ENCODE peak calls at places on chromosomes 4 and X, in nine cellular contexts. R is adrenal gland, V is A549, D is IMR-90, E is Peyer's patch, N is tibial nerve, G is GM12878, K is heart left ventricle, P is prostate gland. M is an unnamed sample. For H3K4me1, the result is how much of the 10 kb centered on the place peaks cover.

GRCh38 chrX:70806081-70806480 is 102.4 kb downstream of the TEX11 start:
- DNase-seq in D (no peak), G (no peak), N (no peak), R (no peak), E (no peak), V (no peak), P (no peak), K (no peak), M (no peak)

GRCh38 chr4:122775039-122775438 is 42.5 kb downstream of the BBS12 start:
- DNase-seq in V (no peak), P (no peak), K (no peak), E (no peak), N (no peak), G (no peak), R (no peak), D (no peak), M (no peak)

GRCh38 chr4:153233761-153234371 is 29.6 kb downstream of the TRIM2 start:
- DNase-seq in G (no peak), P (peak), R (peak), V (peak), K (no peak), D (peak), N (no peak), E (no peak), M (no peak)

GRCh38 chr4:157014621-157015591 is 43.3 kb upstream of the PDGFC start:
- DNase-seq in N (no peak), P (no peak), E (no peak), R (no peak), D (peak), V (no peak), K (no peak), G (no peak), M (no peak)

GRCh38 chrX:43405191-43405590 is 250.9 kb upstream of the MAOA start:
- DNase-seq in D (no peak), P (no peak), K (no peak), V (no peak), E (no peak), R (no peak), G (no peak), N (no peak), M (no peak)

GRCh38 chr4:134147941-134148340 is 53.6 kb downstream of the PABPC4L start:
- DNase-seq in R (no peak), N (no peak), V (no peak), P (no peak), G (no peak), E (no peak), D (no peak), K (no peak), M (no peak)

GRCh38 chr4:2252530-2252924 is 9.4 kb downstream of the MXD4 start:
- DNase-seq in G (no peak), D (no peak), R (no peak), N (no peak), P (peak), K (peak), V (no peak), E (peak), M (peak)

GRCh38 chr4:55028196-55028595 is 97.2 kb downstream of the KDR start:
- DNase-seq in V (no peak), E (no peak), P (no peak), R (no peak), N (no peak), G (no peak), K (no peak), D (no peak), M (no peak)

GRCh38 chrX:34884693-34885277 is 57.8 kb upstream of the FAM47B start:
- DNase-seq in N (no peak), R (peak), G (no peak), P (no peak), E (no peak), V (peak), D (peak), K (no peak), M (no peak)

GRCh38 chrX:139881572-139881971 is 51.3 kb downstream of the ATP11C start:
- DNase-seq in D (peak), R (no peak), N (no peak), E (no peak), V (no peak), G (no peak), P (no peak), K (no peak), M (no peak)

GRCh38 chrX:130539721-130540321 is 138.0 kb downstream of the RBMX2 start:
- DNase-seq in N (no peak), P (peak), K (peak), G (no peak), R (peak), D (peak), V (peak), E (peak), M (no peak)

GRCh38 chrX:131970347-131970746 is 52.8 kb upstream of the STK26 start:
- DNase-seq in N (no peak), R (no peak), E (no peak), D (no peak), V (no peak), G (no peak), K (no peak), P (no peak), M (no peak)

GRCh38 chr4:24799544-24800272 is 4.3 kb downstream of the SOD3 start:
- DNase-seq in E (no peak), K (no peak), N (no peak), R (no peak), V (no peak), D (no peak), P (no peak), G (no peak), M (no peak)

GRCh38 chr4:119785963-119786362 is 157.4 kb upstream of the PDE5A start:
- DNase-seq in V (no peak), P (peak), D (peak), R (peak), K (no peak), G (no peak), E (no peak), N (no peak), M (no peak)

GRCh38 chr4:169620846-169621228 is 459 bp downstream of the CLCN3 start:
- DNase-seq in D (no peak), G (no peak), N (no peak), K (no peak), P (no peak), V (peak), E (no peak), R (peak), M (no peak)

GRCh38 chr4:118826723-118827444 is 9.0 kb downstream of the SEC24D start:
- DNase-seq in K (no peak), R (no peak), N (no peak), G (no peak), E (no peak), P (no peak), V (no peak), D (no peak), M (no peak)

GRCh38 chrX:71144651-71145050 is at the start of gene NLGN3:
- DNase-seq in G (no peak), V (no peak), E (no peak), N (no peak), K (no peak), D (no peak), P (no peak), R (no peak), M (no peak)

GRCh38 chrX:9342581-9343051 is 122.2 kb upstream of the TBL1X start:
- DNase-seq in V (peak), D (peak), E (peak), N (peak), K (peak), G (no peak), R (peak), P (peak), M (peak)
- H3K4me3 ChIP-seq in V (peak), D (no peak), E (no peak), N (no peak), K (peak), G (no peak), R (no peak), P (no peak), M (no peak)

GRCh38 chr4:146521543-146522097 is at the start of gene SLC10A7:
- DNase-seq in N (peak), G (peak), P (peak), K (peak), V (peak), E (peak), D (peak), R (peak), M (peak)
- TF ChIP-seq POLR2A in N (no peak), G (peak), P (no peak), K (no peak), V (no peak), E (no peak), D (no peak), R (no peak), M (no peak)

GRCh38 chrX:108225456-108225730 is 133.8 kb downstream of the ATG4A start:
- DNase-seq in N (no peak), K (no peak), E (no peak), V (no peak), P (no peak), D (no peak), G (no peak), R (no peak), M (no peak)

GRCh38 chrX:108224218-108224617 is 132.6 kb downstream of the ATG4A start:
- DNase-seq in K (no peak), R (no peak), V (no peak), N (no peak), D (no peak), E (no peak), P (no peak), G (no peak), M (no peak)

GRCh38 chrX:108221481-108221880 is 129.9 kb downstream of the ATG4A start:
- DNase-seq in K (no peak), P (no peak), G (no peak), V (no peak), N (no peak), D (no peak), R (no peak), E (no peak), M (no peak)

GRCh38 chrX:108223606-108224005 is 132.0 kb downstream of the ATG4A start:
- DNase-seq in D (no peak), K (no peak), P (no peak), E (no peak), V (no peak), G (no peak), N (no peak), R (no peak), M (no peak)

GRCh38 chrX:108224727-108225455 is 133.3 kb downstream of the ATG4A start:
- DNase-seq in V (peak), P (peak), R (no peak), N (no peak), G (peak), E (no peak), D (peak), K (no peak), M (no peak)
- H3K4me1 ChIP-seq in V (under half), P (under half), R (under half), N (under half), G (under half), E (under half), D (under half), K (under half), M (under half)

DNA sequence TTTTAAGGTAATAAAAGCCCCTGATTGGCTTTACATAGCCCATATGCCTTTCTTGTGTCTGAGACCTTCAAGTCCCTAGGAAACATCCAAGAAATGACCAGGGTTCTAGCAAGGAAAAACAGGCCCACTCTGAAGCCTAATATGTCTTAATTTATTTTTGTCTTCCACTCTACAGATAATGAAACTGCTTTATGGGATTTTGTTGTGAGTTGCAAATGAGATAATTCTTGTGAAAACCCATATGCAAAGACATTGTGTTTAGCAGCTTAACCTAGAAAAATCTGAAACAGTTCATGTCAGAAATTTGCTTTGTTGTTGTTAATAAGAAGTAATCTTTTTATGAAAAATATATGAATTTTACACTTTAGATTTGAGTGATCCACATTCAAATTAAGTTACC is 190.7 kb upstream of the BMP3 start:
- DNase-seq in G (no peak), D (no peak), E (no peak), R (no peak), V (no peak), P (no peak), K (no peak), N (no peak), M (no peak)
- H3K4me3 ChIP-seq in G (no peak), D (no peak), E (no peak), R (no peak), V (no peak), P (no peak), K (no peak), N (no peak), M (no peak)